ENCODE peak calls at places on chromosomes 11 and 22, in four cellular contexts. C is anterior cingulate cortex, P is T-helper 1 cell, Q is renal cortical epithelial cell. Z is an unnamed sample.

GRCh38 chr11:83057721-83058120 is 14.0 kb downstream of the RAB30 start:
- DNase-seq in C (no peak), P (no peak), Q (no peak), Z (no peak)

GRCh38 chr11:12683857-12684256 is 9.6 kb downstream of the TEAD1 start:
- DNase-seq in C (no peak), P (no peak), Q (peak), Z (no peak)

GRCh38 chr11:115420524-115420923 is 83.7 kb downstream of the CADM1 start:
- DNase-seq in C (no peak), P (no peak), Q (no peak), Z (no peak)

GRCh38 chr11:45489281-45489906 is 176.0 kb downstream of the CHST1 start:
- DNase-seq in C (no peak), P (no peak), Q (no peak), Z (no peak)

GRCh38 chr22:40418366-40419201 is 48.2 kb downstream of the SGSM3 start:
- DNase-seq in C (peak), P (no peak), Q (no peak), Z (no peak)

GRCh38 chr22:46432164-46433068 is 96.9 kb downstream of the TRMU start:
- DNase-seq in C (no peak), P (no peak), Q (peak), Z (peak)

GRCh38 chr11:113881856-113882255 is 6.5 kb upstream of the USP28 start:
- DNase-seq in C (no peak), P (no peak), Q (peak), Z (peak)

GRCh38 chr11:60777572-60777971 is 7.6 kb upstream of the MS4A10 start:
- DNase-seq in C (no peak), P (no peak), Q (peak), Z (peak)

Z was measured in kidney tubule cell.